ENCODE peak calls at places on chromosomes 13 and 19, in five cellular contexts. J, S, T, X and C are unnamed samples.

GRCh38 chr19:51354742-51355148 is 11.4 kb downstream of the ETFB start:
- DNase-seq in J (no peak), S (peak), T (peak), X (no peak), C (no peak)

GRCh38 chr19:2613507-2614295 is 88.8 kb downstream of the GNG7 start:
- DNase-seq in J (peak), S (peak), T (peak), X (no peak), C (peak)

GRCh38 chr19:46367434-46367833 is 20.5 kb downstream of the PPP5C start:
- DNase-seq in J (no peak), S (no peak), T (no peak), X (no peak), C (no peak)

GRCh38 chr13:107461751-107462150 is 753.6 kb downstream of the LIG4 start:
- DNase-seq in J (no peak), S (no peak), T (peak), X (no peak), C (no peak)

GRCh38 chr19:51201712-51202111 is 23.2 kb upstream of the CD33 start:
- DNase-seq in J (no peak), S (no peak), T (no peak), X (no peak), C (no peak)

GRCh38 chr19:54207908-54208783 is 7.5 kb downstream of the RPS9 start:
- DNase-seq in J (peak), S (no peak), T (peak), X (peak), C (peak)

GRCh38 chr13:61954092-61954491 is 538.4 kb upstream of the PCDH20 start:
- DNase-seq in J (no peak), S (no peak), T (peak), X (no peak), C (peak)

GRCh38 chr13:52868190-52868589 is 19.8 kb upstream of the PCDH8 start:
- DNase-seq in J (no peak), S (no peak), T (no peak), X (no peak), C (no peak)

GRCh38 chr13:75566658-75567057 is 17.1 kb downstream of the UCHL3 start:
- DNase-seq in J (no peak), S (no peak), T (peak), X (no peak), C (peak)

GRCh38 chr19:47381653-47382279 is 32.7 kb downstream of the DHX34 start:
- DNase-seq in J (peak), S (no peak), T (no peak), X (no peak), C (no peak)

GRCh38 chr13:27713767-27714166 is 78.5 kb upstream of the GSX1 start:
- DNase-seq in J (no peak), S (no peak), T (no peak), X (no peak), C (no peak)

GRCh38 chr13:27709779-27710178 is 82.5 kb upstream of the GSX1 start:
- DNase-seq in J (no peak), S (no peak), T (no peak), X (no peak), C (no peak)

GRCh38 chr13:27708325-27708724 is 84.0 kb upstream of the GSX1 start:
- DNase-seq in J (no peak), S (no peak), T (no peak), X (no peak), C (peak)

GRCh38 chr13:27712421-27712820 is 79.9 kb upstream of the GSX1 start:
- DNase-seq in J (no peak), S (no peak), T (peak), X (peak), C (peak)
- TF ChIP-seq CTCF in J (peak), S (no peak), T (peak), X (peak), C (no peak)

DNA sequence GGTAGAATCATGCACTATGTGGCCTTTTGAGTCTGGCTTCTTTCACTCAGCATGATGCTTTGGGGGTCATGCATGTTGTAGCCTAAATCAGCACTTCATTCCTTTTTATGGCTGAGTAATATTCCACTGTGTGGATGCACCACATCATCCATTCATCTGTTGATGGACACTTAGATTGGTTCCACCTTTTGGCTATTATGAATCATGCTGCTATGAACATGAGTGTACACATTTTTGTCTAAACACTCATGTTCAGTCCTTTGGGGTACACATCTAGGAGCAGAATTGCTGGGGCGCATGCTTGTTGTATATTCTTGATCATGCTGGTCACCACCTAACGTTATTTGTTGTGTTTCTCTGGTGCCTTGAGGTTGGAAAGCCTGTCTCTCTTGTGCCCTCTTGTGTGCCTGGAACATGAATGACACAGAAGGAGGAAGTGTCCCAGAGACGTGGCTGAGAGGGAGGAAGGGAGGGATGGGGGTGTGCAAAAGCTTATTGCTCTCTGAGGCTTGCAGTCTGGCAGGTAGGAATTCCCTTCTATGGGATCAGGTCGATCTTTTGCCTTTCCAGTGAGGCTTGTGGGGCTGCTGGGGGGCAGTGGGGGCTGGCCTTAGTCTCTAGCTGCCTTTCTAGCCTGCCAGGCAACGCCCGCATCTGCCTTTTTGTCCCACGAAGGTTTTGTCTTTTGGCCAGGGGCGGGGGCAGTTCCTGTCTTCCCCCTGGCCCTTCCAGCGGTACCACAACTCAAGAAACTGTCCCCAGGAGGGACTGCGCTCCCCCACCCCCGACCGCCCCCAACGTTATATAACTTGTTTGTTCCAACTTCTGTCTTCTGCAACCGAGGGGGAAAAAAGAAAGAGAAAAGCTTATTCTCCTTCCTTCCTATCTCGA is 7.6 kb downstream of the KLHL26 start:
- DNase-seq in J (no peak), S (no peak), T (no peak), X (no peak), C (no peak)
- TF ChIP-seq CTCF in J (peak), S (no peak), T (no peak), X (no peak), C (no peak)

GRCh38 chr13:43080199-43080598 is 56.8 kb downstream of the DNAJC15 start:
- DNase-seq in J (no peak), S (no peak), T (no peak), X (no peak), C (no peak)

GRCh38 chr13:43087960-43088580 is 64.7 kb downstream of the DNAJC15 start:
- DNase-seq in J (no peak), S (no peak), T (peak), X (no peak), C (no peak)

GRCh38 chr13:43083750-43084149 is 60.4 kb downstream of the DNAJC15 start:
- DNase-seq in J (no peak), S (no peak), T (no peak), X (no peak), C (no peak)

GRCh38 chr13:43089912-43090498 is 66.6 kb downstream of the DNAJC15 start:
- DNase-seq in J (no peak), S (no peak), T (no peak), X (no peak), C (no peak)

DNA sequence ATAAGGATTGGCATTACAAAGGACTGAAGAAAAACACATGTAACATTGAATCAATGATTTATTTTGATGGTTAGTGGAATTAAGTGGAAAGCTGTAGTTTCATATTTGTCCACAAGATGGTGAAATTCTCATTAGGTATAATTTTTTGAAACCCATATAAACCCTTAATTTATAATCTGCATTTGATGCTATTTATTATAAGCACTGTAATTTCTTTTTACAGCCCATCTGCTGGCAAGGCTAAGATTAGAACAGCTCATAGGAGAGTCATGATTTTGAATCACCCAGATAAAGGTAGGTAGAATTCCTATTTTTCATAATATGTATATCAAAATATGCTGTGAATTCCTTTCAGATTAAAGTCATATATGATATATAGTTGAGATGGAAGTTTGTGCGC is 62.2 kb downstream of the DNAJC15 start:
- DNase-seq in J (no peak), S (no peak), T (peak), X (no peak), C (peak)
- TF ChIP-seq CTCF in J (peak), S (peak), T (no peak), X (peak), C (peak)

DNA sequence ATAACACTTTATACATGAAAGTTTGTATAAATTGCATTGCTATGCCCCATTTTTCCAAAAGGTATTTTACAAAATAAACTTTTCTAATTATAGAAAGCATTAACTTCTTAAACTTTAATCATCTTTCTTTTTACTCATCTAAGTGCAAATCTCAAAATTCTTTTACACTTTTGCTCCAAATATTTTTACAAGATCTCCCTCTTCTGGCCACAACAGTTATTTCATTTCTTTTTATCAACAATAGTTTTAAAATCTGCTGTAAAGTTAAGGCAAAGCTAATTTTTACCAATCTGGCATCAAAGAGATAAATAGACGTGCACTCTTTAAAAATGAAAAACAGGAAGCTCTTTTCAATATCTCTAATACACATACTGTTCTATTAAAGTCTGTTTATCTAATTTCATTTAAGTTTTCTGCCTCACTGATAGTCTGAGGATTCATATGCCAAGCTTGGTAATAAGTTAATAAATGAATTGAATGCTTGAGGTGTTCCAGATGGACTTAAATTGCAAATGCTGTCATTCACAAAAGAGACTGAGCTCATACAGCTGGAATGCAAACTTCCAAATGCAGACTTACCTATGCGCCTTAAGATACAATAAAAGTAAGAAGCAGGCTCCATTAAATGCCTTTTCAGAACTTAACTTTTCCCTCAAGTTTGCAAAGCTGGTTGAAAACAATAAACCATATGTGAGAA is 583.0 kb upstream of the ATXN8OS start:
- DNase-seq in J (no peak), S (no peak), T (peak), X (no peak), C (peak)
- TF ChIP-seq CTCF in J (no peak), S (no peak), T (no peak), X (peak), C (peak)